ENCODE peak calls at places on chromosomes 1 and 21, in six cellular contexts. K is globus pallidus, R is HFFc6, Q is HT1080, P is NCI-H510A treated with DMSO at 0.1 percent for 48 hours, T is glomerular endothelial cell. Z is an unnamed sample.

GRCh38 chr1:39272791-39273071 is 68.2 kb downstream of the MACF1 start:
- DNase-seq in K (peak), T (no peak), Q (no peak), R (no peak), P (no peak), Z (no peak)

GRCh38 chr1:50369830-50370229 is 53.4 kb downstream of the DMRTA2 start:
- DNase-seq in T (no peak), R (no peak), P (peak), Q (no peak), K (no peak), Z (no peak)

GRCh38 chr1:233367057-233367759 is 39.7 kb downstream of the MAP3K21 start:
- DNase-seq in Q (peak), R (no peak), K (no peak), T (no peak), P (peak), Z (no peak)

GRCh38 chr21:31671146-31671716 is 11.7 kb downstream of the SOD1 start:
- DNase-seq in Q (no peak), K (no peak), T (no peak), R (no peak), P (no peak), Z (no peak)

GRCh38 chr1:41955461-41956159 is 36.9 kb upstream of the HIVEP3 start:
- DNase-seq in K (no peak), P (no peak), T (peak), Q (peak), R (peak), Z (peak)

GRCh38 chr1:114215426-114215825 is 61.8 kb upstream of the SYT6 start:
- DNase-seq in T (no peak), P (no peak), R (no peak), K (no peak), Q (peak), Z (no peak)

GRCh38 chr1:93448983-93449805 is 1.3 kb downstream of the FNBP1L start:
- DNase-seq in Q (peak), T (no peak), P (peak), K (no peak), R (peak), Z (peak)

GRCh38 chr1:98197356-98197755 is 276.5 kb upstream of the DPYD start:
- DNase-seq in R (no peak), K (no peak), P (no peak), T (no peak), Q (no peak), Z (no peak)

GRCh38 chr1:18128298-18128697 is 20.7 kb downstream of the IGSF21 start:
- DNase-seq in K (no peak), T (no peak), Q (no peak), R (no peak), P (no peak), Z (no peak)

GRCh38 chr1:23562138-23562819 is 3.0 kb upstream of the ID3 start:
- DNase-seq in K (peak), P (peak), R (peak), Q (peak), T (peak), Z (peak)

GRCh38 chr1:176949033-176949662 is 215.4 kb downstream of the ASTN1 start:
- DNase-seq in T (no peak), Q (peak), P (no peak), K (no peak), R (no peak), Z (peak)

GRCh38 chr1:53639251-53639721 is 99.7 kb downstream of the GLIS1 start:
- DNase-seq in R (no peak), T (no peak), P (no peak), Q (peak), K (no peak), Z (no peak)

GRCh38 chr21:41739011-41739410 is 27.8 kb downstream of the RIPK4 start:
- DNase-seq in P (no peak), T (no peak), R (no peak), Q (no peak), K (no peak), Z (no peak)

GRCh38 chr1:29417558-29417858 is 181.2 kb downstream of the PTPRU start:
- DNase-seq in K (no peak), Q (no peak), P (no peak), R (no peak), T (no peak), Z (no peak)

GRCh38 chr1:227778401-227778947 is 37.0 kb upstream of the PRSS38 start:
- DNase-seq in K (no peak), R (peak), T (no peak), Q (peak), P (no peak), Z (no peak)

GRCh38 chr1:89198081-89198480 is 661 bp downstream of the GBP4 start:
- DNase-seq in R (no peak), P (no peak), K (no peak), Q (no peak), T (no peak), Z (no peak)

GRCh38 chr1:9721606-9722377 is 70.3 kb downstream of the PIK3CD start:
- DNase-seq in Q (peak), T (no peak), K (no peak), R (no peak), P (peak), Z (peak)

GRCh38 chr1:85462931-85463665 is 1.9 kb downstream of the DDAH1 start:
- DNase-seq in P (no peak), K (no peak), T (no peak), Q (no peak), R (no peak), Z (no peak)

GRCh38 chr1:226661271-226661670 is 77.8 kb downstream of the ITPKB start:
- DNase-seq in R (no peak), T (no peak), P (no peak), Q (peak), K (no peak), Z (no peak)

GRCh38 chr1:199685369-199685768 is 342.1 kb upstream of the NR5A2 start:
- DNase-seq in T (peak), R (peak), K (no peak), P (no peak), Q (peak), Z (no peak)

GRCh38 chr1:109864063-109864822 is 46.4 kb upstream of the CSF1 start:
- DNase-seq in Q (no peak), K (no peak), R (peak), T (no peak), P (no peak), Z (no peak)

GRCh38 chr1:205783904-205784303 is 8.6 kb upstream of the RAB29 start:
- DNase-seq in K (no peak), P (no peak), T (no peak), R (no peak), Q (no peak), Z (no peak)

GRCh38 chr1:53060580-53060979 is 1.4 kb upstream of the PODN start:
- DNase-seq in T (no peak), K (no peak), R (peak), P (no peak), Q (no peak), Z (no peak)

GRCh38 chr1:56404066-56404465 is 175.3 kb downstream of the PLPP3 start:
- DNase-seq in R (no peak), Q (no peak), K (no peak), T (no peak), P (no peak), Z (no peak)

Z was measured in GM20000.